ENCODE peak calls at places on chromosomes 6 and 20, in seven cellular contexts. One of them, this sample, is unnamed.

GRCh38 chr6:99350573-99350972 is 1.1 kb upstream of the FAXC start:
- DNase-seq in WTC11: peak
- DNase-seq in HEK293T: no peak
- DNase-seq in HCT116: no peak
- DNase-seq in HepG2: no peak
- DNase-seq in H1: no peak
- DNase-seq in K562: no peak
- DNase-seq in this sample: no peak

GRCh38 chr20:4006640-4007039 is 8.7 kb downstream of the RNF24 start:
- DNase-seq in WTC11: no peak
- DNase-seq in HEK293T: peak
- DNase-seq in HCT116: no peak
- DNase-seq in HepG2: no peak
- DNase-seq in H1: no peak
- DNase-seq in K562: no peak
- DNase-seq in this sample: no peak

GRCh38 chr6:43856005-43856765 is 86.2 kb downstream of the VEGFA start:
- DNase-seq in WTC11: peak
- DNase-seq in HEK293T: peak
- DNase-seq in HCT116: peak
- DNase-seq in HepG2: peak
- DNase-seq in H1: no peak
- DNase-seq in K562: peak
- DNase-seq in this sample: no peak

GRCh38 chr6:28215425-28215824 is 9.7 kb upstream of the ZSCAN9 start:
- DNase-seq in WTC11: no peak
- DNase-seq in HEK293T: no peak
- DNase-seq in HCT116: no peak
- DNase-seq in HepG2: no peak
- DNase-seq in H1: no peak
- DNase-seq in K562: peak
- DNase-seq in this sample: no peak

GRCh38 chr6:38552136-38552535 is 87.6 kb downstream of the BTBD9 start:
- DNase-seq in WTC11: no peak
- DNase-seq in HEK293T: no peak
- DNase-seq in HCT116: no peak
- DNase-seq in HepG2: no peak
- DNase-seq in H1: no peak
- DNase-seq in K562: no peak
- DNase-seq in this sample: peak

GRCh38 chr6:169087436-169088046 is 166.1 kb downstream of the THBS2 start:
- DNase-seq in WTC11: no peak
- DNase-seq in HEK293T: no peak
- DNase-seq in HCT116: no peak
- DNase-seq in HepG2: no peak
- DNase-seq in H1: no peak
- DNase-seq in K562: no peak
- DNase-seq in this sample: no peak

GRCh38 chr6:46287043-46287442 is 116.3 kb upstream of the ENPP5 start:
- DNase-seq in WTC11: no peak
- DNase-seq in HEK293T: no peak
- DNase-seq in HCT116: no peak
- DNase-seq in HepG2: no peak
- DNase-seq in H1: no peak
- DNase-seq in K562: no peak
- DNase-seq in this sample: no peak

GRCh38 chr6:84094050-84094435 is 60.5 kb downstream of the MRAP2 start:
- DNase-seq in WTC11: no peak
- DNase-seq in HEK293T: no peak
- DNase-seq in HCT116: no peak
- DNase-seq in HepG2: no peak
- DNase-seq in H1: no peak
- DNase-seq in K562: no peak
- DNase-seq in this sample: no peak

GRCh38 chr6:161308075-161308655 is 34.3 kb upstream of the AGPAT4 start:
- DNase-seq in WTC11: peak
- DNase-seq in HEK293T: no peak
- DNase-seq in HCT116: no peak
- DNase-seq in HepG2: no peak
- DNase-seq in H1: no peak
- DNase-seq in K562: no peak
- DNase-seq in this sample: no peak

GRCh38 chr20:13099676-13100075 is 90.9 kb downstream of the SPTLC3 start:
- DNase-seq in WTC11: no peak
- DNase-seq in HEK293T: no peak
- DNase-seq in HCT116: no peak
- DNase-seq in HepG2: no peak
- DNase-seq in H1: no peak
- DNase-seq in K562: no peak
- DNase-seq in this sample: no peak

GRCh38 chr6:163671355-163671754 is 256.8 kb downstream of the QKI start:
- DNase-seq in WTC11: no peak
- DNase-seq in HEK293T: no peak
- DNase-seq in HCT116: no peak
- DNase-seq in HepG2: no peak
- DNase-seq in H1: no peak
- DNase-seq in K562: peak
- DNase-seq in this sample: no peak

GRCh38 chr6:134797400-134798113 is 152.3 kb downstream of the ALDH8A1 start:
- DNase-seq in WTC11: no peak
- DNase-seq in HEK293T: no peak
- DNase-seq in HCT116: no peak
- DNase-seq in HepG2: no peak
- DNase-seq in H1: no peak
- DNase-seq in K562: no peak
- DNase-seq in this sample: no peak

GRCh38 chr20:14191559-14191958 is 145.9 kb downstream of the FLRT3 start:
- DNase-seq in WTC11: no peak
- DNase-seq in HEK293T: no peak
- DNase-seq in HCT116: no peak
- DNase-seq in HepG2: no peak
- DNase-seq in H1: no peak
- DNase-seq in K562: no peak
- DNase-seq in this sample: no peak

GRCh38 chr20:36645998-36646397 is at the start of gene SLA2:
- DNase-seq in WTC11: no peak
- DNase-seq in HEK293T: no peak
- DNase-seq in HCT116: no peak
- DNase-seq in HepG2: no peak
- DNase-seq in H1: no peak
- DNase-seq in K562: no peak
- DNase-seq in this sample: no peak

GRCh38 chr6:169320013-169320412 is 66.4 kb upstream of the THBS2 start:
- DNase-seq in WTC11: no peak
- DNase-seq in HEK293T: no peak
- DNase-seq in HCT116: no peak
- DNase-seq in HepG2: no peak
- DNase-seq in H1: no peak
- DNase-seq in K562: no peak
- DNase-seq in this sample: no peak

GRCh38 chr6:142075516-142076101 is 57.1 kb upstream of the GJE1 start:
- DNase-seq in WTC11: no peak
- DNase-seq in HEK293T: no peak
- DNase-seq in HCT116: no peak
- DNase-seq in HepG2: no peak
- DNase-seq in H1: no peak
- DNase-seq in K562: no peak
- DNase-seq in this sample: no peak

GRCh38 chr20:35954907-35955251 is 577 bp upstream of the SCAND1 start:
- DNase-seq in WTC11: no peak
- DNase-seq in HEK293T: no peak
- DNase-seq in HCT116: no peak
- DNase-seq in HepG2: peak
- DNase-seq in H1: no peak
- DNase-seq in K562: no peak
- DNase-seq in this sample: no peak

GRCh38 chr6:30543824-30544223 is 12.5 kb downstream of the GNL1 start:
- DNase-seq in WTC11: no peak
- DNase-seq in HEK293T: no peak
- DNase-seq in HCT116: no peak
- DNase-seq in HepG2: no peak
- DNase-seq in H1: no peak
- DNase-seq in K562: no peak
- DNase-seq in this sample: no peak
- TF ChIP-seq SP1 in WTC11: no peak
- TF ChIP-seq SP1 in HEK293T: no peak
- TF ChIP-seq SP1 in HCT116: no peak
- TF ChIP-seq SP1 in HepG2: no peak
- TF ChIP-seq SP1 in H1: no peak
- TF ChIP-seq SP1 in K562: no peak
- TF ChIP-seq SP1 in this sample: no peak

GRCh38 chr20:49677777-49678758 is 35.6 kb downstream of the B4GALT5 start:
- DNase-seq in WTC11: no peak
- DNase-seq in HEK293T: no peak
- DNase-seq in HCT116: no peak
- DNase-seq in HepG2: no peak
- DNase-seq in H1: no peak
- DNase-seq in K562: peak
- DNase-seq in this sample: no peak

GRCh38 chr20:49674383-49675352 is 39.0 kb downstream of the B4GALT5 start:
- DNase-seq in WTC11: no peak
- DNase-seq in HEK293T: no peak
- DNase-seq in HCT116: peak
- DNase-seq in HepG2: peak
- DNase-seq in H1: no peak
- DNase-seq in K562: no peak
- DNase-seq in this sample: no peak

GRCh38 chr20:49680475-49680874 is 33.2 kb downstream of the B4GALT5 start:
- DNase-seq in WTC11: no peak
- DNase-seq in HEK293T: no peak
- DNase-seq in HCT116: no peak
- DNase-seq in HepG2: no peak
- DNase-seq in H1: no peak
- DNase-seq in K562: no peak
- DNase-seq in this sample: no peak

GRCh38 chr20:49675368-49676151 is 38.1 kb downstream of the B4GALT5 start:
- DNase-seq in WTC11: no peak
- DNase-seq in HEK293T: no peak
- DNase-seq in HCT116: no peak
- DNase-seq in HepG2: peak
- DNase-seq in H1: no peak
- DNase-seq in K562: peak
- DNase-seq in this sample: peak

GRCh38 chr20:49676581-49677291 is 36.9 kb downstream of the B4GALT5 start:
- DNase-seq in WTC11: no peak
- DNase-seq in HEK293T: no peak
- DNase-seq in HCT116: no peak
- DNase-seq in HepG2: peak
- DNase-seq in H1: no peak
- DNase-seq in K562: peak
- DNase-seq in this sample: peak
- TF ChIP-seq SP1 in WTC11: no peak
- TF ChIP-seq SP1 in HEK293T: no peak
- TF ChIP-seq SP1 in HCT116: peak
- TF ChIP-seq SP1 in HepG2: no peak
- TF ChIP-seq SP1 in H1: no peak
- TF ChIP-seq SP1 in K562: no peak
- TF ChIP-seq SP1 in this sample: peak

GRCh38 chr6:30726506-30727413 is 6.6 kb downstream of the TUBB start:
- DNase-seq in WTC11: no peak
- DNase-seq in HEK293T: no peak
- DNase-seq in HCT116: no peak
- DNase-seq in HepG2: no peak
- DNase-seq in H1: no peak
- DNase-seq in K562: no peak
- DNase-seq in this sample: no peak
- TF ChIP-seq SP1 in WTC11: no peak
- TF ChIP-seq SP1 in HEK293T: no peak
- TF ChIP-seq SP1 in HCT116: no peak
- TF ChIP-seq SP1 in HepG2: no peak
- TF ChIP-seq SP1 in H1: no peak
- TF ChIP-seq SP1 in K562: no peak
- TF ChIP-seq SP1 in this sample: no peak

GRCh38 chr6:139290787-139291294 is 957 bp downstream of the TXLNB start:
- DNase-seq in WTC11: no peak
- DNase-seq in HEK293T: no peak
- DNase-seq in HCT116: no peak
- DNase-seq in HepG2: no peak
- DNase-seq in H1: no peak
- DNase-seq in K562: no peak
- DNase-seq in this sample: peak
- TF ChIP-seq SP1 in WTC11: no peak
- TF ChIP-seq SP1 in HEK293T: no peak
- TF ChIP-seq SP1 in HCT116: no peak
- TF ChIP-seq SP1 in HepG2: no peak
- TF ChIP-seq SP1 in H1: no peak
- TF ChIP-seq SP1 in K562: no peak
- TF ChIP-seq SP1 in this sample: peak

GRCh38 chr20:32538526-32538918 is 46.6 kb downstream of the NOL4L start:
- DNase-seq in WTC11: peak
- DNase-seq in HEK293T: no peak
- DNase-seq in HCT116: no peak
- DNase-seq in HepG2: no peak
- DNase-seq in H1: no peak
- DNase-seq in K562: no peak
- DNase-seq in this sample: no peak
- TF ChIP-seq SP1 in WTC11: no peak
- TF ChIP-seq SP1 in HEK293T: no peak
- TF ChIP-seq SP1 in HCT116: no peak
- TF ChIP-seq SP1 in HepG2: no peak
- TF ChIP-seq SP1 in H1: no peak
- TF ChIP-seq SP1 in K562: no peak
- TF ChIP-seq SP1 in this sample: no peak

GRCh38 chr20:46117704-46118467 is at the start of gene CD40:
- DNase-seq in WTC11: peak
- DNase-seq in HEK293T: peak
- DNase-seq in HCT116: peak
- DNase-seq in HepG2: peak
- DNase-seq in H1: peak
- DNase-seq in K562: peak
- DNase-seq in this sample: peak
- TF ChIP-seq SP1 in WTC11: peak
- TF ChIP-seq SP1 in HEK293T: no peak
- TF ChIP-seq SP1 in HCT116: peak
- TF ChIP-seq SP1 in HepG2: peak
- TF ChIP-seq SP1 in H1: peak
- TF ChIP-seq SP1 in K562: no peak
- TF ChIP-seq SP1 in this sample: peak

GRCh38 chr20:16761305-16761829 is 13.2 kb downstream of the OTOR start:
- DNase-seq in WTC11: peak
- DNase-seq in HEK293T: peak
- DNase-seq in HCT116: peak
- DNase-seq in HepG2: peak
- DNase-seq in H1: peak
- DNase-seq in K562: peak
- DNase-seq in this sample: peak
- TF ChIP-seq SP1 in WTC11: no peak
- TF ChIP-seq SP1 in HEK293T: no peak
- TF ChIP-seq SP1 in HCT116: no peak
- TF ChIP-seq SP1 in HepG2: no peak
- TF ChIP-seq SP1 in H1: no peak
- TF ChIP-seq SP1 in K562: no peak
- TF ChIP-seq SP1 in this sample: no peak

This sample was measured in GM12878.